ENCODE peak calls at places on chromosomes 2 and 18, in six cellular contexts. D, K, M, S, E and J are unnamed samples.

GRCh38 chr2:111705711-111706323 is 178.2 kb downstream of the ANAPC1 start:
- DNase-seq in D (no peak), K (peak; percentile 97), M (peak; percentile 53), S (peak; percentile 25), E (no peak), J (peak; percentile 80)

GRCh38 chr2:120205901-120206581 is 17.2 kb downstream of the TMEM185B start:
- DNase-seq in D (no peak), K (no peak), M (no peak), S (no peak), E (peak; percentile 84), J (peak; percentile 29)

GRCh38 chr2:140744379-140744778 is 1386.4 kb downstream of the LRP1B start:
- DNase-seq in D (no peak), K (no peak), M (no peak), S (no peak), E (no peak), J (no peak)

GRCh38 chr2:80059381-80059907 is 245.1 kb downstream of the LRRTM1 start:
- DNase-seq in D (no peak), K (no peak), M (no peak), S (no peak), E (no peak), J (no peak)

GRCh38 chr2:31739156-31739555 is 158.4 kb upstream of the SRD5A2 start:
- DNase-seq in D (no peak), K (no peak), M (no peak), S (no peak), E (no peak), J (no peak)

GRCh38 chr18:32381761-32382160 is 88.9 kb downstream of the GAREM1 start:
- DNase-seq in D (no peak), K (no peak), M (no peak), S (no peak), E (no peak), J (no peak)

GRCh38 chr18:49510393-49511115 is 23.5 kb upstream of the C18orf32 start:
- DNase-seq in D (peak; percentile 34), K (peak; percentile 64), M (peak; percentile 29), S (peak; percentile 48), E (no peak), J (peak; percentile 72)

GRCh38 chr18:382423-382984 is 114.7 kb upstream of the THOC1 start:
- DNase-seq in D (no peak), K (no peak), M (no peak), S (no peak), E (no peak), J (no peak)

GRCh38 chr2:223994562-223995162 is 37.4 kb downstream of the MRPL44 start:
- DNase-seq in D (no peak), K (no peak), M (no peak), S (no peak), E (no peak), J (no peak)

GRCh38 chr2:12834239-12834638 is 117.5 kb downstream of the TRIB2 start:
- DNase-seq in D (no peak), K (no peak), M (no peak), S (no peak), E (no peak), J (no peak)

GRCh38 chr2:7620255-7620654 is 703.0 kb downstream of the RNF144A start:
- DNase-seq in D (no peak), K (no peak), M (no peak), S (no peak), E (no peak), J (no peak)

GRCh38 chr2:239321596-239322413 is 79.0 kb downstream of the HDAC4 start:
- DNase-seq in D (peak; percentile 38), K (peak; percentile 24), M (no peak), S (no peak), E (peak; percentile 64), J (no peak)

GRCh38 chr2:202718614-202719013 is 83.8 kb downstream of the FAM117B start:
- DNase-seq in D (no peak), K (peak; percentile 33), M (no peak), S (peak; percentile 7), E (no peak), J (no peak)

GRCh38 chr2:205464681-205465080 is 217.6 kb upstream of the NRP2 start:
- DNase-seq in D (no peak), K (no peak), M (no peak), S (no peak), E (no peak), J (no peak)

GRCh38 chr18:48640566-48641270 is 101.9 kb downstream of the CTIF start:
- DNase-seq in D (no peak), K (peak; percentile 71), M (no peak), S (no peak), E (no peak), J (no peak)

GRCh38 chr2:145194671-145195070 is 674.8 kb upstream of the ZEB2 start:
- DNase-seq in D (no peak), K (no peak), M (no peak), S (no peak), E (no peak), J (no peak)

GRCh38 chr2:20231632-20232031 is 6.7 kb upstream of the SDC1 start:
- DNase-seq in D (no peak), K (no peak), M (no peak), S (peak; percentile 65), E (no peak), J (peak; percentile 93)

GRCh38 chr2:99776521-99777265 is 286.9 kb upstream of the REV1 start:
- DNase-seq in D (no peak), K (no peak), M (no peak), S (no peak), E (no peak), J (no peak)

GRCh38 chr2:160402498-160402897 is 91.1 kb downstream of the RBMS1 start:
- DNase-seq in D (no peak), K (no peak), M (no peak), S (no peak), E (no peak), J (no peak)

GRCh38 chr2:111975053-111975552 is 76.7 kb downstream of the MERTK start:
- DNase-seq in D (no peak), K (peak; percentile 91), M (no peak), S (peak; percentile 33), E (no peak), J (peak; percentile 88)

GRCh38 chr2:234496442-234496834 is 443 bp downstream of the ARL4C start:
- DNase-seq in D (peak; percentile 63), K (no peak), M (peak; percentile 27), S (no peak), E (peak; percentile 91), J (peak; percentile 62)

GRCh38 chr2:239377591-239377990 is 23.2 kb downstream of the HDAC4 start:
- DNase-seq in D (no peak), K (no peak), M (no peak), S (no peak), E (peak; percentile 38), J (no peak)

GRCh38 chr2:222033541-222033940 is 265.3 kb downstream of the PAX3 start:
- DNase-seq in D (no peak), K (no peak), M (no peak), S (no peak), E (no peak), J (no peak)

GRCh38 chr2:162261032-162261945 is 18.0 kb upstream of the FAP start:
- DNase-seq in D (no peak), K (peak; percentile 71), M (peak; percentile 59), S (no peak), E (peak; percentile 69), J (peak; percentile 38)

GRCh38 chr18:74488354-74488753 is 7.8 kb upstream of the CNDP2 start:
- DNase-seq in D (no peak), K (no peak), M (no peak), S (no peak), E (no peak), J (no peak)

GRCh38 chr2:58063641-58064040 is 17.0 kb downstream of the VRK2 start:
- DNase-seq in D (no peak), K (peak; percentile 19), M (no peak), S (no peak), E (no peak), J (no peak)

GRCh38 chr18:59085797-59086196 is 53.9 kb upstream of the SEC11C start:
- DNase-seq in D (no peak), K (peak; percentile 6), M (no peak), S (no peak), E (no peak), J (no peak)

GRCh38 chr18:71116535-71116934 is 827.7 kb downstream of the SOCS6 start:
- DNase-seq in D (no peak), K (no peak), M (no peak), S (no peak), E (no peak), J (no peak)

GRCh38 chr2:75157435-75157834 is 41.9 kb downstream of the TACR1 start:
- DNase-seq in D (no peak), K (no peak), M (no peak), S (peak; percentile 28), E (no peak), J (no peak)
- TF ChIP-seq CTCF in D (no peak), K (no peak), M (no peak), S (peak; percentile 37), E (no peak), J (no peak)

DNA sequence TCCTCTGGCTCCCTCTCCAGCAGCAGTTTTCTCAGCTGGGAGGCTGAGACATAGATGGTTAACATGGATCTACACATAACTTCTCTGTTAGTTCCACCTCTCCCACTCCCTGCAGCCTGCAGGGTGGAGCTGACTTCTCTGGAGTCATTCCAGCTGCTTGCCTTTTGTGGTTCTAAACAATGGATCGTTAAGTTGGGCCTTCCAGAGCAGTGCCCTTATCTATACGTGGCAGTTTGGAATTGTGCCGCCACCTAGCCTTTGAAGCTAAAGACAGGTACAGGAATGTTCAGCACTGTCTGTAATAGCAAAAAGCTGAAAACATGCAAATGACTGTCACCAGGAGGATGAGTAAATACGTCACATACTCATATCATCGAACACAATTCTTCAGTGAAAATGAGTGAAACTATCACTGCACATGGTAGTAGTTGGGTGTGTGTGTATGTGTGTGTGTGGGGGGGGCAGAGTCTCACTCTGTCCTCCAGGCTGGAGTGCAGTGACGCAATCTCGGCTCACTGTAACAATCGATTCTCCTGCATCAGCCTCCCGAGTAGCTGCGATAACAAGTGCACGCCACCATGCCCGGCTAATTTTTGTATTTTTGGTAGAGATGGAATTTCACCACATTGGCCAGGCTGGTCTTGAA is 50.3 kb downstream of the SH2D6 start:
- DNase-seq in D (no peak), K (peak; percentile 47), M (no peak), S (peak; percentile 69), E (peak; percentile 32), J (peak; percentile 72)
- TF ChIP-seq CTCF in D (no peak), K (no peak), M (no peak), S (no peak), E (no peak), J (no peak)

DNA sequence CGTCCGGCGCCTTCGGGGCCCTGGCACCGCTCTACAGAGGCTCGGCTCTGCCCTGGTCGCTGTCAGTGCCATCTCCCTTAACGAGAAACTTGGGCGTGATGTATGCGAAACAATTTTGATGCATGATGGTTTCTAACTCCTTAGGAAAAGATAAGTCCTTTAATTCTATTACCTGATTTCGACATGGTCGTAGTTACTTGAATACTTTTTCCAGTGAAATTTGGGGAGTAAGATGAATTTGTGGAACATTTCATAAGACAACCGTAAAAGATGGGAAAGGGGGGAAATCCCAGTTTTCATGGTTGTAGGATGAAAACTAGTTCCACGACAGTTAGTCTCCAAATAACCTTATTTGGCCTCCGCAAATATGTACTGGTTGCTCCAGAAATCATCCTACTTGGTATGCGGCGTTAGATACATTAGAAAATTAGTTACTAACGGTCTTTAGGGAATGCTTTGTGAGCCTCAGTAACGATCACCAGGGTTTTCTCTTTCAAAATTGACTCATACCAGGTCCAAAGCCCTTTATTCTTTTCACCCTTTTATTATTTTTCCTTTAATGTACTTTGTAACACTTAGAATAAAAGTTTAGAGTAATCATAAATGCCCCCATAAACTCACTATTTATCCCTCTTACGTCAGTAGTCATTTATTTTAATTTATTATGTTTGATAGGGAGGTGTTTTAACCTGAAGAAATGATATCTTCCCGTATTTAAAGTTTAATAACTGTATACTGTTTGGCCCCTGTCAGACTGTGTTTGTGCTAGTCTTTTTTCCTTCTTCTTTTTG is 877 bp downstream of the TWSG1 start:
- DNase-seq in D (no peak), K (peak; percentile 39), M (no peak), S (no peak), E (no peak), J (no peak)
- TF ChIP-seq CTCF in D (no peak), K (no peak), M (no peak), S (no peak), E (no peak), J (no peak)

GRCh38 chr2:213152065-213152794 is 818 bp upstream of the IKZF2 start:
- DNase-seq in D (no peak), K (peak; percentile 68), M (peak; percentile 64), S (peak; percentile 35), E (peak; percentile 90), J (peak; percentile 76)
- TF ChIP-seq CTCF in D (no peak), K (peak; percentile 46), M (peak; percentile 36), S (no peak), E (no peak), J (no peak)